ENCODE peak calls at places on chromosome 16, in four cellular contexts. D, P, T and W are unnamed samples. For H3K9me1, the result is how much of the 10 kb centered on the place peaks cover.

GRCh38 chr16:47519996-47520679 is 59.0 kb downstream of the PHKB start:
- DNase-seq in D (no peak), P (no peak), T (peak), W (no peak)

GRCh38 chr16:72644911-72645310 is 403.0 kb downstream of the ZFHX3 start:
- DNase-seq in D (no peak), P (no peak), T (no peak), W (no peak)

GRCh38 chr16:50680907-50681885 is at the start of gene SNX20:
- DNase-seq in D (no peak), P (no peak), T (no peak), W (no peak)

GRCh38 chr16:30053376-30054015 is 12.1 kb upstream of the ALDOA start:
- DNase-seq in D (peak), P (no peak), T (no peak), W (peak)

GRCh38 chr16:79288046-79288445 is 312.5 kb downstream of the MAF start:
- DNase-seq in D (no peak), P (no peak), T (no peak), W (no peak)

GRCh38 chr16:81823111-81823510 is 44.0 kb downstream of the PLCG2 start:
- DNase-seq in D (no peak), P (no peak), T (no peak), W (peak)

GRCh38 chr16:86156155-86156554 is 257.2 kb downstream of the IRF8 start:
- DNase-seq in D (no peak), P (no peak), T (no peak), W (no peak)

GRCh38 chr16:72850863-72851262 is 197.1 kb downstream of the ZFHX3 start:
- DNase-seq in D (peak), P (no peak), T (no peak), W (peak)

GRCh38 chr16:84323626-84324025 is 28.9 kb downstream of the WFDC1 start:
- DNase-seq in D (no peak), P (no peak), T (no peak), W (no peak)

GRCh38 chr16:3642397-3643094 is 11.9 kb upstream of the DNASE1 start:
- DNase-seq in D (no peak), P (peak), T (peak), W (peak)

GRCh38 chr16:79267146-79267545 is 333.4 kb downstream of the MAF start:
- DNase-seq in D (no peak), P (no peak), T (no peak), W (no peak)

GRCh38 chr16:14436410-14436955 is 193.6 kb downstream of the PARN start:
- DNase-seq in D (no peak), P (no peak), T (no peak), W (no peak)

GRCh38 chr16:72560617-72561016 is 388.7 kb upstream of the PMFBP1 start:
- DNase-seq in D (no peak), P (no peak), T (no peak), W (no peak)

GRCh38 chr16:30769379-30770089 is 7.4 kb downstream of the RNF40 start:
- DNase-seq in D (no peak), P (no peak), T (no peak), W (no peak)

GRCh38 chr16:10979717-10980601 is 35.6 kb downstream of the CLEC16A start:
- DNase-seq in D (no peak), P (no peak), T (no peak), W (no peak)

GRCh38 chr16:81265658-81266451 is 27.4 kb downstream of the BCO1 start:
- DNase-seq in D (peak), P (no peak), T (no peak), W (no peak)

GRCh38 chr16:64085291-64085690 is 1036.6 kb downstream of the CDH11 start:
- DNase-seq in D (no peak), P (no peak), T (no peak), W (no peak)

GRCh38 chr16:72189865-72190371 is 18.0 kb upstream of the PMFBP1 start:
- DNase-seq in D (peak), P (no peak), T (peak), W (peak)

GRCh38 chr16:52518884-52519283 is 28.1 kb downstream of the TOX3 start:
- DNase-seq in D (no peak), P (no peak), T (no peak), W (no peak)
- H3K9me1 ChIP-seq in D (under half), P (under half), T (under half), W (under half)

DNA sequence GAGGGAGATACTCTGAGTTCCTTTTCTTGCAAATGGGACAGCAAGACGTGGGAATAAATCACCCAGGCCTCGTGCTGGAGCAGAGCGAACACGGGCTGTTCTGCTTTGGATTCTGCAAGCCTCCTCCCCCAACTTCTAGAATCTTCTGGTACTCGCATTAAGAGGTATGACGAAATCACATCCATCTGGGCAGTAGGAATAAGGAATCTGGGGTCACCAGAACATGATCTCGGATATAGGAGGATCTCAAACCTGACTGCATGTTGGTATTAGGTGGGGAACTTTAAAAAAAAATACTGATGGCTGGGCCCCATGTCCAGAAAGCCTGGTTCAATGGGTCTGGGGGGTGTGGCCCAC is 49.8 kb upstream of the USP7 start:
- DNase-seq in D (no peak), P (no peak), T (no peak), W (no peak)
- H3K9me1 ChIP-seq in D (under half), P (under half), T (under half), W (under half)

DNA sequence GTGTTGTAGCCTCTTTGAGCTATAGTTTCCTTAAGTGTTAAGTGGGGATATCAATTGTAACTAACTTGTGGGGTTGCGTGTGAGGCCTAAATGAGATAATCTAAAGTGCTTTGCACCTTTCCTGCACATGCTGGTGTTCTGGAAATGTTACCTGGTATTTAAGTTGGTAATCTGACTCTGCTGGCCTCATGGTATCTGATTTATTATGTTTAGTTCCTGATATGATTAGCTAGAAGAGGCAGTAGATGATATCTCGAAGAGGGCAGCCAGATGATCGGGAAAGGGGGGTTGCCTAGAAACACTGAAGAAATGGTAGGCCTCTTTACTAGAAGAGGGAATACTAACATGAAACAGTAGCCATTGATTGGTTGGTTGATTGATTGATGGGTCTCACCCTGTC is 65.4 kb upstream of the CLEC18A start:
- DNase-seq in D (no peak), P (no peak), T (no peak), W (no peak)
- H3K9me1 ChIP-seq in D (under half), P (under half), T (under half), W (under half)

DNA sequence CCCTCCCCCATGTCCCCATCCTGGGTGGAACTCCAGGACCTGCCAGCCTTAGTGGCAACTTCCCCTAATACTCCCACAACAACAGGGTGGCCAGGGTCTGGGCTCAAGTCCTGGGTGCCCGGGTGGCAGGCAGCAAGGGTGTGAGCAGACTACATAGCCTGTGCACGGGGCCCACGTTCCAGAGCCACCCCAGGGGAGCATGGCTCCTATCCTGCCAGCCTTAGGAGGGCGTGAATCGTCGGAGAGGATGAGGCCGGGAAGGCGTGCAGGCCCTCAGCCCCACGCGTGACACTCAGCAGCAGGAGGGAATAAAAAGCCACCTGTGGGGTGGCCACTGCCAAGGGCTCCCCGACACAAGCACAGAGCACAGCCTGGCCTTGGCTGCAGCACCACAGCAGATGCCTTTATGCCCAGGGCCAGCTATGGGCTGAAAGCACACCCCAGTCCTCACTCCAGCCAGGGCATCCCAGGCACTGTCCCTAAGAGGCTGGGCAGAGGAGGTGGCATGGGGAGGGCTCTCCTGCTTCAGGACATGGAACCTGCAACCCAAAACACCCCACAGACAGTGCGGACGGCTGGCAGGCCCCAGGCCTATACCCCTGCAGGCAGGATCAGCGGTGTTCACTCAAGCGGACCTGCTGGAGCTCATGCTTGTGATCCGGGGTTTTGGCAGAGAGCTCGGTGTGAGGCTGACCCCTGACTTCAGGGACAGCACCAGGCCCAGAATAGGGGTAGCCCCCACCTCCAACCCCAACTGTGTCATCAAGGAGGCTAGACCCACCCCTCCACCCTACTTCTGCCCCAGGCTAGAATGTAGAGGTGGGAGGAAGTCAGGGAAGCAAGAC is 2.7 kb downstream of the BCAR1 start:
- DNase-seq in D (no peak), P (no peak), T (no peak), W (no peak)
- H3K9me1 ChIP-seq in D (under half), P (under half), T (under half), W (under half)

GRCh38 chr16:17748005-17748719 is 277.4 kb upstream of the XYLT1 start:
- DNase-seq in D (no peak), P (no peak), T (no peak), W (no peak)
- H3K9me1 ChIP-seq in D (under half), P (under half), T (under half), W (under half)

DNA sequence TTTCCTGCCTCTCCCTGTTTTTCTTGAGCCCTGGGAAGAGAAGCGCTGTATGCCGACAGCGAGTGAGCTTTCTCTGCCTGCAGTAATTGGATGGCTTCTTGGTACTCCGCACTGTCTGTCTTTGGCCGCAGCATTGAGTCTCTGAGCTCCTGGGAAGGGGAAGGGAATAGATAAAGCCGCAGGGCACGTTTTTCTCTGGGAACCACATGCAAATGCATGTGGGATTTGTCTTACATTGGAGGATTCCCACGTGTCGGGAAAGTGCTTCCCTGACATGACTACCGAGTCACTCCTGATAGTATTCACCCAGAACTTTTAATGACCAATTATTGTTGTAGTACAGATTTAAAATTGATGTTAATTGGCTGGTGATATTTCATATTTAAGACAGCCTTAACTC is 385.9 kb downstream of the CPPED1 start:
- DNase-seq in D (no peak), P (no peak), T (no peak), W (no peak)
- H3K9me1 ChIP-seq in D (under half), P (under half), T (under half), W (under half)

DNA sequence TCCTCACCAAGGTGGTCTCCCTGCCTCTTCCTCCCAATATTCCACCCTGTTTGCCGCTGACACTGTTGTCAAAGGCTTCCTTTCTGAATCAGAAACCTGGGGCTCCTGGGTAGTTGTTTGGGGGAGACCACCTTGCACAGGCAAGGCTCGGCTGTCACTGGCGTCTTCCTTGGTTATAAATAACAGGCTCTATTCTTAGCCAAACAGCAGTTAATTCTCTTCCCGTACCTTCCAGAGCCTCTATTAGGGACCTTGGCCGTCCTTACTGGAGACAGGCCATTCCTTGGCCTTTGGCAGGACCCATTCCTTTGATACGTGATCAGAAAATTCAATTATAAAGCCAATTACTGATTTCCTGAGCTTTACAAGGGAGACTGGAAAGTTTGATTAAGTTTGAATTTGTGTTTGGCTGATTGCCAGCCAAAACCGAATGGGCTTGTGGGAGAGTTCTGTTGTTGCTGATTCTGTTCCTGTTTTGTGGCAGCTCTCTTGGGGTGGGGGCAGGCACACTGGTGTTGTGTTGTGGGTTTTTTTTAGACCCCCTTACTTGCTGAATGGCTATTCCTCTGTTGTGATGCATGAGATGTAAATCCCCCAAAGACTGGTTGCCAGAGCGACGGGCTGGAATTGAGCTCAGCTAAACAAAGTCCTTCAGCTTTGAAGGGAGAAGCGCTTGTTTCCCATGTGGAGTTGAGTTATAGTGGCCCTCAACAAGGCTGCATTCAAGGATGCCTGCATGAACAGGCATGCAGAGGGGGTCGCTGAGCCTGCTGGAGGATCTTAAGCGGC is 104.6 kb downstream of the GNAO1 start:
- DNase-seq in D (no peak), P (no peak), T (no peak), W (no peak)
- H3K9me1 ChIP-seq in D (under half), P (under half), T (under half), W (under half)

GRCh38 chr16:66166451-66166850 is 200.0 kb upstream of the CDH5 start:
- DNase-seq in D (peak), P (no peak), T (no peak), W (no peak)

GRCh38 chr16:66168777-66169176 is 197.7 kb upstream of the CDH5 start:
- DNase-seq in D (no peak), P (no peak), T (no peak), W (no peak)

GRCh38 chr16:66169817-66170216 is 196.7 kb upstream of the CDH5 start:
- DNase-seq in D (no peak), P (no peak), T (no peak), W (no peak)

GRCh38 chr16:66165879-66166278 is 200.6 kb upstream of the CDH5 start:
- DNase-seq in D (peak), P (no peak), T (no peak), W (no peak)

DNA sequence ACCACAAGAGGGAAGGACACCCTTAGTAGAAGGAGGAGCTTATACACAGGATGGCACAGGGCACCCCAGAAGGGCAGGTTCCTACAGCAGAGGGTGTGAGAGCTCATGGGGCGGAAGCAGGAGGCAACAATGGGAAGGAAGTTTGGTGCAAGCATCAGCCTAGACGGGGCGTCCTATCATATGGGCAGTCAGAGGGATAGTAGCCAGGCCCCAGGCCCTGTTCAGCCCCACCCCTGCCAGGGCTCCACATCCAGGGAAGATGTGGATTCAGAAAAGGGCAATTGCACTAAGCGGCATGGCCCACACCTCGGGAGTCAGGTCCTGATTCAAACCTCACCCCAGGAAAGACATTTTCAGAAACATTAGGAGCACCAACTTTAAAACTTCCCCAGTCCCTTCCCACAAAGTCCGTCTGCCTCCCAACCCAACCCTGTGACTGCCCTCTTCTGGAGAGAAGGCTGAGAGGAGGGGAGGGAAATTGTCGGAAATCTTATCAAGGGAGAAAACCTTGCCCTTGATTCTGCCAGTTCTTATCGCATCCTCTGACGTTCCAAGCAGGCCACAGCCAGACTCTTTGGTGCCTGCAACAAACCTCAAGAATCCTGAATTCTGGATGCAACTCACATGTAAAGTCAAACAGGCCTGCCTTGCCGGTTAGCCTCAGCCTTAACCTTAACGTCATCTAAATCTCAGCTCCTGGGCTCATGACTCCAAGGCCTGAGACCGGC is 198.8 kb upstream of the CDH5 start:
- DNase-seq in D (peak), P (no peak), T (peak), W (no peak)
- H3K9me1 ChIP-seq in D (under half), P (under half), T (under half), W (under half)

DNA sequence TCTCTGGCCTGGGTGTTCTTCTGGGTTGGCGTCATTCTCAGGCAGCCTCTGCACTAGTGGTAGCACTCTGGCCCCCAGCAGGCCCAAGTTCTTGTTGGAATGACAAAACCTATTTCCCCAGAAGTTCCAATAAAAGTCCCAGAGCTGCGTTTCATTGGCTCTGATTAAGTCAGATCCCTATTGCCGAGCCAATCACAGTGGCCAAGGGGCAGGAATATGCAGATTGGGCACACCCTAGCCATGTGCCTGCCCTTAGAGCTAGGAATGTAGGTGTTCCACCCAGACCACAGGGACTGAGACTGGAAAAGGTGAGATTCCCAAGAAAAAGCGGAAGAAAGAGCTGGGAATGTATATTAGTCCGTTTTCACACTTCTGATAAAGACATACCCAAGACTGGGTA is 44.9 kb upstream of the POLR3E start:
- DNase-seq in D (no peak), P (no peak), T (no peak), W (no peak)
- H3K9me1 ChIP-seq in D (under half), P (under half), T (under half), W (under half)

DNA sequence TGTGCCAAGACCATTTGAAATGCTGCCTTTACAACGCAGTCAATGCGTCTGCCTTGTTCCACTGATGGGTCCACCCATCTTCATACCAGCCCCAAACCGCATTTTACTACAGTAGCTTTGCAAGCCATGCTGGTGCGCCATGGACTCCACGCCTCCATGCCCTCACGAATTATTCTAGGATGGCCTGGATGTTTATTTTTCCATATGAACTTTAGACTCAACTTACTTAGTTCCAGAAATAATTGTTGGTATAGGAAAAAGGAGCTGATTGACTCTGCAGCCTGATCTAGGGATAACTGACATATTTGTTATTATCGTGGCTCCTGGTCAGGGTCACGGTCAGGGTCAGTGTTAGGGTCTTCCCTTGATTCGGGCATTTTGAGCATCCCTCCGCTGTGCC is 70.0 kb upstream of the ZNF469 start:
- DNase-seq in D (no peak), P (no peak), T (no peak), W (no peak)
- H3K9me1 ChIP-seq in D (under half), P (under half), T (under half), W (under half)